ENCODE peak calls at places on chromosomes 4 and X, in four cellular contexts. One of them, this sample, is unnamed.

GRCh38 chr4:11182586-11183357 is 245.9 kb downstream of the HS3ST1 start:
- DNase-seq in psoas muscle: no peak
- DNase-seq in nucleus accumbens: no peak
- DNase-seq in Daoy: peak
- DNase-seq in this sample: no peak

GRCh38 chr4:65661469-65661868 is 8.8 kb downstream of the EPHA5 start:
- DNase-seq in psoas muscle: no peak
- DNase-seq in nucleus accumbens: no peak
- DNase-seq in Daoy: no peak
- DNase-seq in this sample: no peak

GRCh38 chr4:182207806-182208483 is 35.3 kb upstream of the TENM3 start:
- DNase-seq in psoas muscle: no peak
- DNase-seq in nucleus accumbens: no peak
- DNase-seq in Daoy: peak
- DNase-seq in this sample: no peak

GRCh38 chr4:42331914-42332368 is 65.3 kb upstream of the SHISA3 start:
- DNase-seq in psoas muscle: peak
- DNase-seq in nucleus accumbens: no peak
- DNase-seq in Daoy: peak
- DNase-seq in this sample: peak

GRCh38 chrX:20383487-20383886 is 116.8 kb upstream of the RPS6KA3 start:
- DNase-seq in psoas muscle: no peak
- DNase-seq in nucleus accumbens: no peak
- DNase-seq in Daoy: no peak
- DNase-seq in this sample: no peak

GRCh38 chr4:6198768-6199343 is 1.5 kb downstream of the JAKMIP1 start:
- DNase-seq in psoas muscle: no peak
- DNase-seq in nucleus accumbens: no peak
- DNase-seq in Daoy: peak
- DNase-seq in this sample: no peak

GRCh38 chr4:41639291-41639690 is 101.3 kb downstream of the LIMCH1 start:
- DNase-seq in psoas muscle: no peak
- DNase-seq in nucleus accumbens: no peak
- DNase-seq in Daoy: peak
- DNase-seq in this sample: no peak

GRCh38 chrX:27598312-27598711 is 8.2 kb downstream of the DCAF8L2 start:
- DNase-seq in psoas muscle: no peak
- DNase-seq in nucleus accumbens: no peak
- DNase-seq in Daoy: no peak
- DNase-seq in this sample: peak

GRCh38 chrX:149567621-149568417 is 18.1 kb upstream of the HSFX3 start:
- DNase-seq in psoas muscle: no peak
- DNase-seq in nucleus accumbens: no peak
- DNase-seq in Daoy: no peak
- DNase-seq in this sample: no peak

GRCh38 chr4:38495481-38495880 is 168.5 kb upstream of the KLF3 start:
- DNase-seq in psoas muscle: no peak
- DNase-seq in nucleus accumbens: no peak
- DNase-seq in Daoy: no peak
- DNase-seq in this sample: no peak

GRCh38 chr4:155566241-155566823 is 100.3 kb upstream of the GUCY1A1 start:
- DNase-seq in psoas muscle: no peak
- DNase-seq in nucleus accumbens: no peak
- DNase-seq in Daoy: no peak
- DNase-seq in this sample: no peak

GRCh38 chr4:139913398-139913990 is 240.5 kb downstream of the MAML3 start:
- DNase-seq in psoas muscle: no peak
- DNase-seq in nucleus accumbens: no peak
- DNase-seq in Daoy: no peak
- DNase-seq in this sample: no peak

GRCh38 chr4:8866421-8866820 is 5.2 kb downstream of the HMX1 start:
- DNase-seq in psoas muscle: no peak
- DNase-seq in nucleus accumbens: no peak
- DNase-seq in Daoy: no peak
- DNase-seq in this sample: no peak

GRCh38 chr4:8201341-8201781 is 2.3 kb downstream of the SH3TC1 start:
- DNase-seq in psoas muscle: no peak
- DNase-seq in nucleus accumbens: no peak
- DNase-seq in Daoy: no peak
- DNase-seq in this sample: no peak

GRCh38 chrX:132330156-132330729 is 111.0 kb upstream of the RAP2C start:
- DNase-seq in psoas muscle: no peak
- DNase-seq in nucleus accumbens: no peak
- DNase-seq in Daoy: no peak
- DNase-seq in this sample: no peak

GRCh38 chr4:165131247-165131832 is 18.7 kb upstream of the TMEM192 start:
- DNase-seq in psoas muscle: no peak
- DNase-seq in nucleus accumbens: peak
- DNase-seq in Daoy: peak
- DNase-seq in this sample: no peak

GRCh38 chrX:154432210-154432609 is 3.7 kb downstream of the ATP6AP1 start:
- DNase-seq in psoas muscle: no peak
- DNase-seq in nucleus accumbens: no peak
- DNase-seq in Daoy: no peak
- DNase-seq in this sample: no peak

GRCh38 chrX:41689711-41690110 is 938 bp downstream of the GPR34 start:
- DNase-seq in psoas muscle: no peak
- DNase-seq in nucleus accumbens: no peak
- DNase-seq in Daoy: no peak
- DNase-seq in this sample: no peak

GRCh38 chr4:109816082-109816442 is 500 bp downstream of the GAR1 start:
- DNase-seq in psoas muscle: no peak
- DNase-seq in nucleus accumbens: no peak
- DNase-seq in Daoy: no peak
- DNase-seq in this sample: no peak

GRCh38 chr4:20368926-20369325 is 117.2 kb downstream of the SLIT2 start:
- DNase-seq in psoas muscle: no peak
- DNase-seq in nucleus accumbens: no peak
- DNase-seq in Daoy: no peak
- DNase-seq in this sample: no peak

GRCh38 chr4:153081181-153081580 is 123.1 kb upstream of the TRIM2 start:
- DNase-seq in psoas muscle: no peak
- DNase-seq in nucleus accumbens: no peak
- DNase-seq in Daoy: no peak
- DNase-seq in this sample: no peak

GRCh38 chrX:46447384-46447783 is 97.8 kb downstream of the ZNF674 start:
- DNase-seq in psoas muscle: no peak
- DNase-seq in nucleus accumbens: no peak
- DNase-seq in Daoy: no peak
- DNase-seq in this sample: no peak

GRCh38 chr4:8913858-8914460 is 42.3 kb upstream of the HMX1 start:
- DNase-seq in psoas muscle: no peak
- DNase-seq in nucleus accumbens: no peak
- DNase-seq in Daoy: peak
- DNase-seq in this sample: no peak

GRCh38 chr4:8267077-8267476 is 2.5 kb upstream of the HTRA3 start:
- DNase-seq in psoas muscle: peak
- DNase-seq in nucleus accumbens: no peak
- DNase-seq in Daoy: peak
- DNase-seq in this sample: peak

GRCh38 chr4:186079698-186080097 is 10.7 kb downstream of the TLR3 start:
- DNase-seq in psoas muscle: no peak
- DNase-seq in nucleus accumbens: no peak
- DNase-seq in Daoy: no peak
- DNase-seq in this sample: no peak

GRCh38 chr4:163694385-163694784 is 199.9 kb downstream of the TMA16 start:
- DNase-seq in psoas muscle: no peak
- DNase-seq in nucleus accumbens: no peak
- DNase-seq in Daoy: peak
- DNase-seq in this sample: no peak

GRCh38 chr4:5808081-5808741 is 84.7 kb downstream of the CRMP1 start:
- DNase-seq in psoas muscle: no peak
- DNase-seq in nucleus accumbens: no peak
- DNase-seq in Daoy: no peak
- DNase-seq in this sample: no peak

GRCh38 chr4:148007303-148007702 is 275.4 kb downstream of the ARHGAP10 start:
- DNase-seq in psoas muscle: no peak
- DNase-seq in nucleus accumbens: no peak
- DNase-seq in Daoy: peak
- DNase-seq in this sample: no peak

GRCh38 chr4:173500841-173501591 is 29.0 kb downstream of the HAND2 start:
- DNase-seq in psoas muscle: no peak
- DNase-seq in nucleus accumbens: no peak
- DNase-seq in Daoy: no peak
- DNase-seq in this sample: no peak

GRCh38 chrX:107712231-107713204 is 63.1 kb downstream of the TSC22D3 start:
- DNase-seq in psoas muscle: peak
- DNase-seq in nucleus accumbens: no peak
- DNase-seq in Daoy: peak
- DNase-seq in this sample: no peak

This sample was measured in Right ventricle myocardium superior.